ENCODE peak calls at places on chromosomes 16 and 17, in four cellular contexts. J is heart left ventricle, A is A549, K is uterus. Y is an unnamed sample. For H3K9me3, the result is how much of the 10 kb centered on the place peaks cover.

GRCh38 chr16:52251495-52251894 is 295.4 kb downstream of the TOX3 start:
- DNase-seq in K (no peak), J (no peak), A (no peak), Y (no peak)

GRCh38 chr16:529012-529575 is 1.6 kb downstream of the CAPN15 start:
- DNase-seq in A (no peak), J (no peak), K (no peak), Y (peak)

GRCh38 chr16:81649561-81649960 is 129.5 kb upstream of the PLCG2 start:
- DNase-seq in J (no peak), K (no peak), A (no peak), Y (no peak)

GRCh38 chr17:245020-245419 is 63.6 kb upstream of the DOC2B start:
- DNase-seq in J (no peak), A (no peak), K (no peak), Y (peak)

GRCh38 chr16:20538687-20539086 is 37.5 kb downstream of the ACSM2B start:
- DNase-seq in J (no peak), K (no peak), A (no peak), Y (no peak)

GRCh38 chr17:73090396-73091202 is 1.9 kb downstream of the SLC39A11 start:
- DNase-seq in K (no peak), A (no peak), J (no peak), Y (no peak)

GRCh38 chr16:72721981-72722380 is 325.9 kb downstream of the ZFHX3 start:
- DNase-seq in J (no peak), K (no peak), A (no peak), Y (no peak)

GRCh38 chr16:25419123-25419522 is 161.5 kb upstream of the ZKSCAN2 start:
- DNase-seq in A (no peak), J (no peak), K (no peak), Y (no peak)

GRCh38 chr17:18937981-18938691 is 13.8 kb upstream of the SLC5A10 start:
- DNase-seq in J (no peak), K (no peak), A (no peak), Y (no peak)

GRCh38 chr16:30761427-30761927 is 385 bp downstream of the CFAP119 start:
- DNase-seq in K (no peak), A (no peak), J (no peak), Y (peak)

GRCh38 chr16:4495766-4496165 is 19.6 kb downstream of the HMOX2 start:
- DNase-seq in K (no peak), A (no peak), J (no peak), Y (no peak)

GRCh38 chr17:835263-835662 is 53.1 kb downstream of the MRM3 start:
- DNase-seq in J (no peak), A (no peak), K (no peak), Y (no peak)

GRCh38 chr17:66018786-66019185 is 173.1 kb downstream of the CEP112 start:
- DNase-seq in K (no peak), J (no peak), A (no peak), Y (no peak)

GRCh38 chr17:48972749-48973097 is 4.3 kb upstream of the GIP start:
- DNase-seq in A (no peak), J (no peak), K (no peak), Y (no peak)

GRCh38 chr17:60077672-60078519 is 825 bp downstream of the HEATR6 start:
- DNase-seq in A (no peak), J (no peak), K (no peak), Y (no peak)

GRCh38 chr16:674968-675883 is at the start of gene RHBDL1:
- DNase-seq in A (no peak), J (no peak), K (no peak), Y (peak)

GRCh38 chr16:17206712-17207111 is 264.0 kb downstream of the XYLT1 start:
- DNase-seq in J (no peak), A (no peak), K (no peak), Y (no peak)

GRCh38 chr17:63647065-63647725 is 25.0 kb downstream of the MAP3K3 start:
- DNase-seq in A (no peak), K (no peak), J (no peak), Y (no peak)

GRCh38 chr16:81004646-81005353 is 1.9 kb downstream of the CMC2 start:
- DNase-seq in A (peak), J (no peak), K (peak), Y (no peak)

GRCh38 chr17:16456770-16457316 is 35.1 kb downstream of the LRRC75A start:
- DNase-seq in K (no peak), J (no peak), A (no peak), Y (no peak)

GRCh38 chr16:88817785-88818609 is 6.3 kb upstream of the APRT start:
- DNase-seq in K (no peak), A (no peak), J (no peak), Y (no peak)

GRCh38 chr17:50944054-50944901 is 78.1 kb upstream of the TOB1 start:
- DNase-seq in J (peak), K (peak), A (peak), Y (peak)

GRCh38 chr17:40265337-40265736 is 22.3 kb upstream of the CDC6 start:
- DNase-seq in K (no peak), A (no peak), J (no peak), Y (no peak)

GRCh38 chr17:13127921-13128582 is 110.2 kb upstream of the ELAC2 start:
- DNase-seq in A (no peak), J (no peak), K (no peak), Y (no peak)

GRCh38 chr16:10242076-10242475 is 59.8 kb upstream of the GRIN2A start:
- DNase-seq in K (no peak), J (no peak), A (no peak), Y (no peak)

GRCh38 chr17:38352245-38353083 is 820 bp downstream of the SOCS7 start:
- DNase-seq in K (peak), J (peak), A (peak), Y (peak)

GRCh38 chr17:55067697-55068439 is 99.3 kb downstream of the STXBP4 start:
- DNase-seq in K (no peak), J (no peak), A (no peak), Y (no peak)

GRCh38 chr16:977096-977701 is 4.4 kb upstream of the SOX8 start:
- DNase-seq in K (no peak), J (no peak), A (no peak), Y (no peak)

GRCh38 chr16:31409433-31409832 is 16.3 kb downstream of the ITGAD start:
- DNase-seq in K (no peak), J (no peak), A (no peak), Y (no peak)

GRCh38 chr17:27263386-27263785 is 30.5 kb upstream of the WSB1 start:
- DNase-seq in A (no peak), K (no peak), J (no peak), Y (no peak)
- H3K9me3 ChIP-seq in A (under half), K (under half), J (under half), Y (under half)

DNA sequence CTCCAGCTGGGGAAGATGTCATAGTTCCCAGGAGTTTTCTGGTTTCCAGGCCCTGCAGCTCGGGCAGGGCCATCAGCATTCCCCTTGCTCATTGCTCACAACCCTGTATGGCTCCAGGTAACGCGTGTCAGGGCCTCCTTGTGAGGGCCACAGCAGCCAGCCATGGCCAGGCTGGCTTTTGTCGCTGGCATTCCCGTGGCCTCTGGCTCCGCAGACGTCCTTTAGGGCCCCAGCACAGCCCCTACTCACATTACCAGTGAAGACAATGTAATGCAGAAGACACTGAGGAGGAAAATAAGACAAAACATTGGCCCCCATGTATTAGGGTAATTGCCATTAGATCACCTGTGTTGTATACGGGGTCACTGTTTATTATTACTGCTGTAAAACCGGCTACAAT is 1799.0 kb downstream of the TP53TG3F start:
- DNase-seq in A (no peak), K (no peak), J (no peak), Y (no peak)
- H3K9me3 ChIP-seq in A (under half), K (under half), J (under half), Y (under half)

GRCh38 chr16:35311475-35311874 is 1852.1 kb downstream of the TP53TG3F start:
- DNase-seq in J (no peak), A (no peak), K (no peak), Y (no peak)

GRCh38 chr16:35308674-35309073 is 1849.3 kb downstream of the TP53TG3F start:
- DNase-seq in K (no peak), J (no peak), A (no peak), Y (no peak)

GRCh38 chr16:35310999-35311398 is 1851.6 kb downstream of the TP53TG3F start:
- DNase-seq in K (no peak), A (no peak), J (no peak), Y (no peak)

GRCh38 chr16:35319536-35320192 is 1860.3 kb downstream of the TP53TG3F start:
- DNase-seq in K (no peak), A (no peak), J (no peak), Y (no peak)

GRCh38 chr16:35314298-35314697 is 1854.9 kb downstream of the TP53TG3F start:
- DNase-seq in J (no peak), K (no peak), A (no peak), Y (no peak)
- H3K9me3 ChIP-seq in J (under half), K (under half), A (under half), Y (under half)

DNA sequence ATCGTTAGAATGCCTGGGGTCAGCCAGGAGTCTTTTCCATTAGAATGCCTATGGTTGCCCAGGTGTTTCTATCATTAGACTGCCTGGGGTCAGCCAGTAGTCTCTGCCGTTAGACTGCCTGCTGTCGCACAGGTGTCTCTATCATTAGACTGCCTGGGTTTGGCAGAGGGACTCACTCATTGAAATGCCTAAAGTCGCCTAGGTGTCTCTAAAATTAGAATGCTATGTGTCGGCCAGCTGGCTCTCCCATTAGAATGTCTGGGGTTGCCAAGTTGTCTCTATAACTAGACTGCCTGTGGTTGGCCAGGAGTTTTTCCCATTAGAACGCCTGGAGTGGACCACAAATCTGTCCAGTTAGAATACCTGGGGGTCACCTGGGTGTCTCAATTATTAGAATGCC is 2266.5 kb downstream of the TP53TG3F start:
- DNase-seq in A (no peak), J (no peak), K (no peak), Y (no peak)
- H3K9me3 ChIP-seq in A (under half), J (half or more), K (under half), Y (under half)

GRCh38 chr16:48575471-48576050 is 34.4 kb downstream of the N4BP1 start:
- DNase-seq in K (no peak), J (no peak), A (no peak), Y (no peak)

GRCh38 chr16:48583075-48584065 is 26.6 kb downstream of the N4BP1 start:
- DNase-seq in A (no peak), K (no peak), J (no peak), Y (no peak)

GRCh38 chr16:48586083-48586482 is 23.9 kb downstream of the N4BP1 start:
- DNase-seq in K (no peak), J (no peak), A (no peak), Y (no peak)

GRCh38 chr16:48576927-48577326 is 33.1 kb downstream of the N4BP1 start:
- DNase-seq in A (no peak), J (no peak), K (no peak), Y (no peak)

DNA sequence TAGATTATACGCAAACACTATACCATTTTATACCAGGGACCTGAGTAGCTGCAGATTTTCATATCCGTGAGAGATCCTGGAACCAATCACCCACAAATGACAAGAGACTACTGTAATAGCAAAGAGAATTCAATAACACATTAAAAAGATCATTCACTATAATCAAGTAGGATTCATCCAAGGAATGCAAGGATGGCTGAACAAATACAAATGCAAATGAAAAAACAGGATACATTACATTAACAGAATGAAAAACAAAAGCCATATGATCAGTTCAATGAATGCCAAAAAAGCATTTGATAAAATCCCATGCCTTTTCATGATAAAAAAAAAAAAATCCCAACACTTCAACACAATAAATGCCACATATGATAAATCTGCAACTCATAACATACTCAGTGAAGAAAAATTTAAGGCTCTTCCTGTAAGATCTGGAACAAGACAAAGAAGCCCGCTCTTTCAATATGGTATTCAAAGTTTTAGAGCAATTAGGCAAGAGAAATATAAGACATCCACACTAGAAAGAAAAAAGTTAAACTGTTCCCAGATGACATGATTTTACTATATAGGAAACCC is 29.0 kb downstream of the N4BP1 start:
- DNase-seq in A (no peak), J (no peak), K (no peak), Y (no peak)
- H3K9me3 ChIP-seq in A (under half), J (under half), K (under half), Y (under half)

DNA sequence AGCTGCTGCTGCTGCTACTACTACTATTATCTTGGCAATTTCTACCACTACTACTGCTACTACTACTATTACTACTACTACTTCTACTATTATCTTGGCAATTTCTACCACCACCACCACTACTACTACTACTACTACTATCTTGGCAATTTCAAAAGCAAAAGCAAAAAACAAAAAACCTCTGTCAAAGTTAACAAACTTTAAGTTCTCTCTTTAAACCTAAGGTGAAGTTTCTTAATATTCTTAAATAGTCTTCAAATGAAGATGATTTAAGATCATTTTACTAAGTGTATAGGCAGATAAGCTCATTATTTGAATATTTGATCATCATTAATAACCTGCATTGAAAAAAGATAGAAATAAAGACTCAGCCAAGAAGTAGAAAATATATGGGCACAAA is 118.5 kb downstream of the BRIP1 start:
- DNase-seq in J (no peak), A (no peak), K (no peak), Y (no peak)
- H3K9me3 ChIP-seq in J (under half), A (under half), K (under half), Y (under half)